ENCODE peak calls at places on chromosome 1, in eight cellular contexts. J is mesothelial cell of epicardium; G is stimulated activated CD8-positive, alpha-beta memory T cell treated with anti-CD3 and anti-CD28 coated beads, Interleukin-7, amount 100 ng/mL, for 4 hours; X is HT-29; P is dermis microvascular lymphatic vessel endothelial cell; A is stimulated activated effector memory CD8-positive, alpha-beta T cell treated with anti-CD3 and anti-CD28 coated beads, Interleukin-12 subunit alpha, Interleukin-12 subunit beta, amount 100 ng/mL, for 72 hours; M is Right ventricle myocardium inferior; D is posterior cingulate gyrus. T is an unnamed sample.

GRCh38 chr1:54149734-54150133 is 3.1 kb downstream of the CDCP2 start:
- DNase-seq in J (no peak), G (no peak), X (no peak), P (no peak), A (no peak), M (no peak), D (no peak), T (no peak)

GRCh38 chr1:230140221-230141001 is 73.4 kb downstream of the GALNT2 start:
- DNase-seq in J (no peak), G (no peak), X (peak), P (no peak), A (no peak), M (no peak), D (no peak), T (no peak)

GRCh38 chr1:64630611-64631010 is 114.3 kb upstream of the RAVER2 start:
- DNase-seq in J (no peak), G (no peak), X (no peak), P (no peak), A (no peak), M (no peak), D (no peak), T (no peak)

GRCh38 chr1:177517556-177517955 is 346.8 kb downstream of the BRINP2 start:
- DNase-seq in J (no peak), G (no peak), X (no peak), P (no peak), A (no peak), M (no peak), D (no peak), T (no peak)

GRCh38 chr1:34865981-34866761 is 6.6 kb upstream of the SMIM12 start:
- DNase-seq in J (peak), G (peak), X (peak), P (no peak), A (peak), M (peak), D (peak), T (peak)

GRCh38 chr1:48291421-48291820 is 68.9 kb downstream of the SLC5A9 start:
- DNase-seq in J (no peak), G (no peak), X (no peak), P (no peak), A (no peak), M (no peak), D (no peak), T (no peak)

GRCh38 chr1:204358605-204359004 is 1.1 kb downstream of the PLEKHA6 start:
- DNase-seq in J (no peak), G (no peak), X (no peak), P (no peak), A (no peak), M (no peak), D (peak), T (no peak)

GRCh38 chr1:10932088-10932487 is 80.4 kb upstream of the TARDBP start:
- DNase-seq in J (no peak), G (no peak), X (no peak), P (no peak), A (peak), M (no peak), D (no peak), T (no peak)

GRCh38 chr1:41807390-41807789 is 111.3 kb downstream of the HIVEP3 start:
- DNase-seq in J (no peak), G (no peak), X (no peak), P (no peak), A (no peak), M (no peak), D (no peak), T (no peak)

GRCh38 chr1:223780318-223780717 is 65.4 kb downstream of the TP53BP2 start:
- DNase-seq in J (no peak), G (no peak), X (no peak), P (no peak), A (no peak), M (no peak), D (no peak), T (no peak)

GRCh38 chr1:192877283-192877886 is 68.5 kb downstream of the RGS2 start:
- DNase-seq in J (no peak), G (no peak), X (no peak), P (no peak), A (no peak), M (no peak), D (no peak), T (no peak)

GRCh38 chr1:59814901-59815825 is at the start of gene HOOK1:
- DNase-seq in J (peak), G (no peak), X (peak), P (no peak), A (peak), M (peak), D (peak), T (no peak)

GRCh38 chr1:240194120-240194519 is 102.4 kb downstream of the FMN2 start:
- DNase-seq in J (no peak), G (no peak), X (no peak), P (no peak), A (no peak), M (no peak), D (no peak), T (no peak)

GRCh38 chr1:7960867-7961198 is 678 bp upstream of the PARK7 start:
- DNase-seq in J (no peak), G (no peak), X (no peak), P (no peak), A (no peak), M (no peak), D (no peak), T (no peak)

GRCh38 chr1:116918714-116919357 is 9.1 kb downstream of the PTGFRN start:
- DNase-seq in J (no peak), G (no peak), X (no peak), P (no peak), A (no peak), M (no peak), D (no peak), T (no peak)